ENCODE peak calls at places on chromosome 15, in eight cellular contexts. X, S, M, T, B, L, C and G are unnamed samples.
A peak's percentile ranks its signal among the peaks of the same experiment; 100 is the strongest.

GRCh38 chr15:31283046-31283445 is 43.6 kb upstream of the KLF13 start:
- DNase-seq in M (no peak), B (no peak), L (no peak), S (no peak), T (no peak), C (no peak), X (no peak), G (no peak)

GRCh38 chr15:40829155-40829554 is 647 bp upstream of the PPP1R14D start:
- DNase-seq in S (no peak), X (no peak), B (no peak), C (no peak), L (no peak), M (no peak), T (no peak), G (peak; percentile 63)

GRCh38 chr15:33152502-33153109 is 41.9 kb downstream of the FMN1 start:
- DNase-seq in C (no peak), T (peak; percentile 11), S (peak; percentile 19), X (no peak), M (peak; percentile 77), B (no peak), L (no peak), G (no peak)

GRCh38 chr15:70967646-70968045 is 75.0 kb downstream of the LRRC49 start:
- DNase-seq in L (no peak), S (no peak), X (no peak), C (no peak), B (no peak), M (no peak), T (no peak), G (no peak)

GRCh38 chr15:25175033-25175788 is 220.4 kb downstream of the SNRPN start:
- DNase-seq in L (peak; percentile 2), T (no peak), X (no peak), B (no peak), S (no peak), M (no peak), C (no peak), G (no peak)

GRCh38 chr15:42313463-42313862 is 40.2 kb upstream of the TMEM87A start:
- DNase-seq in L (no peak), C (peak; percentile 20), S (no peak), M (no peak), B (peak; percentile 33), T (no peak), X (no peak), G (no peak)

GRCh38 chr15:69074011-69074842 is 59.7 kb downstream of the NOX5 start:
- DNase-seq in L (peak; percentile 82), S (peak; percentile 66), M (peak; percentile 62), T (peak; percentile 54), X (no peak), C (peak; percentile 79), B (peak; percentile 76), G (no peak)

GRCh38 chr15:58190419-58190818 is 52.2 kb downstream of the AQP9 start:
- DNase-seq in S (no peak), C (no peak), T (peak; percentile 6), M (peak; percentile 81), X (peak; percentile 7), L (no peak), B (no peak), G (no peak)

GRCh38 chr15:28020644-28021043 is 78.5 kb downstream of the OCA2 start:
- DNase-seq in L (no peak), C (no peak), M (no peak), T (no peak), B (no peak), X (no peak), S (no peak), G (no peak)

GRCh38 chr15:55194246-55194645 is 2.5 kb downstream of the RSL24D1 start:
- DNase-seq in C (no peak), L (no peak), S (no peak), M (no peak), B (no peak), X (no peak), T (peak; percentile 37), G (no peak)

GRCh38 chr15:79978260-79978659 is 7.3 kb upstream of the BCL2A1 start:
- DNase-seq in T (no peak), M (no peak), B (no peak), X (no peak), C (no peak), S (no peak), L (no peak), G (no peak)

GRCh38 chr15:79973445-79974180 is 2.6 kb upstream of the BCL2A1 start:
- DNase-seq in L (no peak), S (no peak), B (no peak), T (no peak), X (no peak), M (no peak), C (no peak), G (peak; percentile 39)

GRCh38 chr15:79977431-79977940 is 6.5 kb upstream of the BCL2A1 start:
- DNase-seq in C (no peak), T (peak; percentile 33), S (no peak), L (no peak), X (no peak), M (no peak), B (no peak), G (peak; percentile 76)

GRCh38 chr15:79981861-79982455 is 11.0 kb upstream of the BCL2A1 start:
- DNase-seq in S (no peak), B (no peak), T (no peak), C (no peak), L (peak; percentile 19), X (no peak), M (no peak), G (peak; percentile 44)

DNA sequence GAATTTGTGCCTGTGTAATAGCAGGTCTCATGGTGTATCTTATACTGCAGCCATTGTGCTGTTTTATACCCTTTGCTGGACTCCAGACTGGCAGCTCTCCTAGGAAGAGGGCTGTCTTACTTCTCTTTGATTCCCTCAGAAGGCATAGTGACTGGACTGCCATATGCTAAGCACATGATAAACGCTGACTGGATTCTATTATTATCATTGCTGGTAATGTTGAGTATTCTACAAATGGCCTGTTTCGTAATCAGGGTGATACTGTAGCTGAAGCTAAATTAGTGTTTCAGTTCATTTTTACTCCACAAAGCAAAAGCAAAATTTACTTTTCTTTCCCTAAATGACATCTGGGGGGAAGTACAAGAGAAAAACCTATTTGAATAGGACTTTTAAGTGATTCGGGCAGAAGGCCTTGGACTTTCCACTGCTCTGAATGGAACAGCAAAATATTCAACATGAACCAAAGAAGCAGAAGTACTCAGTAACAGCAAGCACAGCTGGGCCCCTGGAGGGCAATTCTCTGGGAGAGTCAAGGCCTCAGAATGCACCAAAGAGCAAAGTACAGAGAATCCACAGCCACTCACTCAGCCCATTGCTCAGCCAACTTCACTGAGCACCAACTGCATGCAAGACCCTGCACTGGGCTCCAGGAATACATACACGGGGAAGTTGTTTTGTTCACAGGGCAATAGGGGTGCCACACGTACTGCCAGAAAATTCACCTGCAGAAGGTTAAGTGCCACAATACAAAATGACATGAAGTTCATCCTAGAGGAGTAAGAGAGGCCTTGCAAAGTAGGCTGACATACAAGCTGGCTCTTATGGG is 7.9 kb upstream of the BCL2A1 start:
- DNase-seq in S (peak; percentile 57), X (no peak), C (no peak), B (no peak), L (no peak), T (peak; percentile 89), M (peak; percentile 64), G (peak; percentile 70)
- H3K4me1 ChIP-seq in S (no peaks in the 10 kb centered on the region), X (no peaks in the 10 kb centered on the region), C (no peaks in the 10 kb centered on the region), B (no peaks in the 10 kb centered on the region), L (no peaks in the 10 kb centered on the region), T (peaks cover 9% of the 10 kb centered on the region), M (peaks cover 8% of the 10 kb centered on the region), G (peaks cover 29% of the 10 kb centered on the region)

GRCh38 chr15:100060276-100060926 is 281.4 kb downstream of the ADAMTS17 start:
- DNase-seq in C (no peak), M (peak; percentile 70), S (peak; percentile 95), X (no peak), B (no peak), T (peak; percentile 37), L (no peak), G (no peak)
- H3K4me2 ChIP-seq in C (no peak overlapping the region), M (peak overlapping the region; percentile 77), S (peak overlapping the region; percentile 64), X (no peak overlapping the region), B (no peak overlapping the region), T (no peak overlapping the region), L (no peak overlapping the region), G (no peak overlapping the region)

GRCh38 chr15:38438031-38438986 is 15.6 kb upstream of the FAM98B start:
- DNase-seq in B (no peak), X (no peak), T (peak; percentile 14), C (no peak), L (no peak), M (no peak), S (no peak), G (no peak)

GRCh38 chr15:38441130-38441519 is 12.8 kb upstream of the FAM98B start:
- DNase-seq in X (no peak), M (no peak), C (no peak), T (no peak), S (no peak), L (no peak), B (no peak), G (no peak)

GRCh38 chr15:38436993-38437392 is 16.9 kb upstream of the FAM98B start:
- DNase-seq in S (no peak), L (no peak), T (no peak), M (no peak), B (no peak), C (no peak), X (no peak), G (no peak)

GRCh38 chr15:38440353-38441129 is 13.4 kb upstream of the FAM98B start:
- DNase-seq in M (peak; percentile 46), C (peak; percentile 58), T (peak; percentile 62), L (peak; percentile 58), X (peak; percentile 47), S (peak; percentile 27), B (peak; percentile 70), G (peak; percentile 82)
- H2AFZ ChIP-seq in M (no peak overlapping the region), C (peak overlapping the region; percentile 84), T (peak overlapping the region; percentile 59), L (peak overlapping the region; percentile 18), X (peak overlapping the region; percentile 85), S (no peak overlapping the region), B (no peak overlapping the region), G (peak overlapping the region; percentile 53)

GRCh38 chr15:73983211-73983727 is 8.8 kb downstream of the STOML1 start:
- DNase-seq in L (peak; percentile 49), B (no peak), S (peak; percentile 66), C (no peak), T (peak; percentile 77), M (peak; percentile 88), X (peak; percentile 24), G (no peak)

GRCh38 chr15:73979636-73980035 is 12.5 kb downstream of the STOML1 start:
- DNase-seq in S (no peak), M (no peak), C (no peak), X (no peak), T (no peak), L (no peak), B (no peak), G (no peak)

GRCh38 chr15:73981761-73982222 is 10.3 kb downstream of the STOML1 start:
- DNase-seq in M (peak; percentile 79), S (no peak), B (no peak), L (no peak), C (no peak), X (no peak), T (no peak), G (no peak)

GRCh38 chr15:73982251-73982962 is 9.7 kb downstream of the STOML1 start:
- DNase-seq in L (no peak), T (peak; percentile 91), S (peak; percentile 92), X (no peak), B (no peak), C (no peak), M (peak; percentile 79), G (no peak)

DNA sequence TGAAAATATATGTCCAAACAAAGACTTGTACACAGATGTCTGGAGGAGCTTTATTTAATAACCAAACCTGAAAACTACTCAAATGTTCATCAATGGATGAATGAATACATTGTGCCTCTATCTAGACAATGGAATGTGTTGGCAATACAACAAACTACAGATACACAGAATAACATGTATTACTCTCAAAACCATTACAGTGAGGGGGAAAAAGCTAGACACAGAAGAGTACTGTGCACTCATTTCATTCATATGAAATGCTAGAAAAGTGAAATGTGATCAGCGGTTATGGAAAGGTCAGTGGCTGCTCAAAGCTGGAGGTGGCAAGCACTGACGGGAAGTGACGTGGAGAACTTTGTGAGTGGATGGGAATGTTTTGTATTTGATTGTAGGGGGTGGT is 13.2 kb downstream of the STOML1 start:
- DNase-seq in S (no peak), L (no peak), T (no peak), M (no peak), B (no peak), C (no peak), X (no peak), G (no peak)
- H3K4me1 ChIP-seq in S (peaks cover 26% of the 10 kb centered on the region), L (peaks cover 20% of the 10 kb centered on the region), T (peaks cover 25% of the 10 kb centered on the region), M (peaks cover 25% of the 10 kb centered on the region), B (no peaks in the 10 kb centered on the region), C (no peaks in the 10 kb centered on the region), X (peaks cover 23% of the 10 kb centered on the region), G (no peaks in the 10 kb centered on the region)